ENCODE peak calls at places on chromosomes 12 and 14, in eight cellular contexts. S is sigmoid colon, F is GM23248, U is HCEC 1CT, V is NCI-H446 treated with DMSO at 0.1 percent for 48 hours, Y is HCT116, A is RCC 7860, R is RWPE1. L is an unnamed sample.

GRCh38 chr14:50399251-50400032 is 2.8 kb upstream of the CDKL1 start:
- DNase-seq in U (peak), S (peak), A (peak), V (peak), Y (peak), F (peak), R (peak), L (no peak)

GRCh38 chr12:111803851-111804250 is 37.1 kb downstream of the ALDH2 start:
- DNase-seq in R (no peak), Y (no peak), F (no peak), A (no peak), S (no peak), V (no peak), U (no peak), L (no peak)

GRCh38 chr12:57235012-57235727 is 5.7 kb downstream of the SHMT2 start:
- DNase-seq in F (no peak), S (peak), R (no peak), U (no peak), V (no peak), A (peak), Y (no peak), L (no peak)

GRCh38 chr12:51323317-51323960 is 535 bp downstream of the BIN2 start:
- DNase-seq in F (no peak), Y (no peak), R (no peak), S (no peak), V (no peak), U (no peak), A (no peak), L (no peak)

GRCh38 chr12:46562625-46563228 is 190.2 kb upstream of the SLC38A2 start:
- DNase-seq in S (no peak), F (peak), V (no peak), R (no peak), Y (no peak), A (peak), U (peak), L (no peak)

GRCh38 chr12:11089246-11089645 is 2.9 kb downstream of the TAS2R43 start:
- DNase-seq in Y (no peak), F (no peak), R (no peak), A (no peak), S (no peak), U (no peak), V (no peak), L (no peak)

GRCh38 chr14:105128059-105128458 is 40.5 kb downstream of the JAG2 start:
- DNase-seq in F (no peak), A (no peak), Y (no peak), S (no peak), U (no peak), R (no peak), V (no peak), L (no peak)

GRCh38 chr14:80212025-80212402 is 710 bp upstream of the DIO2 start:
- DNase-seq in U (peak), V (no peak), R (peak), S (no peak), A (no peak), F (peak), Y (no peak), L (no peak)

GRCh38 chr12:106682594-106683234 is 91.8 kb upstream of the RIC8B start:
- DNase-seq in F (peak), U (peak), V (no peak), Y (peak), R (no peak), A (peak), S (no peak), L (no peak)

GRCh38 chr12:124720687-124721500 is 142.8 kb downstream of the SCARB1 start:
- DNase-seq in R (peak), F (peak), Y (no peak), A (peak), S (peak), V (peak), U (peak), L (no peak)

GRCh38 chr12:6465467-6466183 is 4.9 kb downstream of the VAMP1 start:
- DNase-seq in F (peak), Y (peak), U (peak), V (peak), S (no peak), A (peak), R (peak), L (peak)